ENCODE peak calls at places on chromosomes 5 and 9, in four cellular contexts. E is HFFc6, C is spleen, B is RWPE1. F is an unnamed sample.

GRCh38 chr5:147439253-147439652 is 70.6 kb downstream of the DPYSL3 start:
- DNase-seq in E (peak; percentile 29), C (no peak), B (no peak), F (no peak)

GRCh38 chr5:77630246-77631165 is 8.0 kb downstream of the OTP start:
- DNase-seq in E (no peak), C (peak; percentile 87), B (peak; percentile 31), F (peak; percentile 94)

GRCh38 chr5:170159101-170159698 is 53.5 kb downstream of the FOXI1 start:
- DNase-seq in E (peak; percentile 82), C (no peak), B (no peak), F (no peak)

GRCh38 chr9:125650271-125650737 is 56.7 kb downstream of the MAPKAP1 start:
- DNase-seq in E (peak; percentile 63), C (no peak), B (peak; percentile 70), F (no peak)

GRCh38 chr5:39209924-39210323 is 9.4 kb downstream of the FYB1 start:
- DNase-seq in E (no peak), C (peak; percentile 91), B (no peak), F (no peak)

GRCh38 chr5:159051431-159052281 is 48.1 kb downstream of the EBF1 start:
- DNase-seq in E (no peak), C (peak; percentile 88), B (no peak), F (no peak)

GRCh38 chr9:93896093-93896492 is 59.1 kb downstream of the BARX1 start:
- DNase-seq in E (no peak), C (peak; percentile 46), B (no peak), F (no peak)

GRCh38 chr9:131701789-131702337 is 38.0 kb downstream of the RAPGEF1 start:
- DNase-seq in E (no peak), C (no peak), B (no peak), F (no peak)

GRCh38 chr5:25444697-25445096 is 799.9 kb upstream of the CDH10 start:
- DNase-seq in E (no peak), C (no peak), B (no peak), F (no peak)

GRCh38 chr9:113993838-113994540 is 84.1 kb downstream of the AMBP start:
- DNase-seq in E (no peak), C (peak; percentile 85), B (peak; percentile 66), F (no peak)

GRCh38 chr5:74903165-74903787 is 37.1 kb upstream of the FAM169A start:
- DNase-seq in E (no peak), C (no peak), B (peak; percentile 91), F (peak; percentile 87)

GRCh38 chr9:137479892-137480685 is 21.0 kb upstream of the NSMF start:
- DNase-seq in E (no peak), C (peak; percentile 50), B (no peak), F (no peak)

GRCh38 chr5:23506329-23507236 is 826 bp upstream of the PRDM9 start:
- DNase-seq in E (no peak), C (no peak), B (peak; percentile 6), F (no peak)

GRCh38 chr5:179769796-179770195 is 24.0 kb upstream of the LTC4S start:
- DNase-seq in E (no peak), C (no peak), B (no peak), F (no peak)

GRCh38 chr9:135151905-135152304 is 64.4 kb downstream of the OLFM1 start:
- DNase-seq in E (no peak), C (no peak), B (no peak), F (no peak)

GRCh38 chr9:86903461-86904010 is 43.8 kb downstream of the GAS1 start:
- DNase-seq in E (no peak), C (no peak), B (no peak), F (no peak)

GRCh38 chr9:108643756-108644510 is 211.9 kb downstream of the ACTL7B start:
- DNase-seq in E (no peak), C (no peak), B (peak; percentile 39), F (no peak)

GRCh38 chr5:56298329-56298962 is 65.3 kb upstream of the ANKRD55 start:
- DNase-seq in E (no peak), C (no peak), B (no peak), F (no peak)

GRCh38 chr5:102903074-102903871 is 148.2 kb downstream of the PAM start:
- DNase-seq in E (no peak), C (no peak), B (no peak), F (no peak)

GRCh38 chr9:73067074-73067473 is 84.6 kb upstream of the ANXA1 start:
- DNase-seq in E (no peak), C (no peak), B (no peak), F (no peak)

GRCh38 chr5:157977957-157978505 is 119.1 kb upstream of the CLINT1 start:
- DNase-seq in E (no peak), C (no peak), B (no peak), F (no peak)

GRCh38 chr5:171777420-171777759 is 8.2 kb upstream of the SMIM23 start:
- DNase-seq in E (no peak), C (no peak), B (no peak), F (no peak)

GRCh38 chr5:176650354-176650884 is 3.1 kb downstream of the TSPAN17 start:
- DNase-seq in E (no peak), C (no peak), B (peak; percentile 55), F (no peak)

GRCh38 chr9:16202913-16203734 is 650.3 kb downstream of the CCDC171 start:
- DNase-seq in E (peak; percentile 80), C (no peak), B (peak; percentile 91), F (no peak)

GRCh38 chr5:91487420-91487819 is 104.3 kb upstream of the ARRDC3 start:
- DNase-seq in E (no peak), C (no peak), B (no peak), F (no peak)

GRCh38 chr9:134531251-134531970 is 110.2 kb upstream of the COL5A1 start:
- DNase-seq in E (no peak), C (no peak), B (no peak), F (no peak)

GRCh38 chr9:130421802-130422276 is 22.9 kb upstream of the ASS1 start:
- DNase-seq in E (peak; percentile 26), C (no peak), B (peak; percentile 68), F (no peak)

GRCh38 chr5:151222769-151223446 is 984 bp downstream of the CCDC69 start:
- DNase-seq in E (no peak), C (peak; percentile 92), B (no peak), F (no peak)

GRCh38 chr9:75683591-75683990 is 206.9 kb upstream of the PCSK5 start:
- DNase-seq in E (no peak), C (no peak), B (no peak), F (no peak)

GRCh38 chr5:44809215-44809955 is 638 bp downstream of the MRPS30 start:
- DNase-seq in E (peak; percentile 63), C (peak; percentile 91), B (peak; percentile 43), F (peak; percentile 43)

GRCh38 chr5:44809956-44810276 is 1.2 kb downstream of the MRPS30 start:
- DNase-seq in E (no peak), C (no peak), B (no peak), F (no peak)

GRCh38 chr5:44807269-44807668 is 1.5 kb upstream of the MRPS30 start:
- DNase-seq in E (no peak), C (no peak), B (peak; percentile 35), F (no peak)

DNA sequence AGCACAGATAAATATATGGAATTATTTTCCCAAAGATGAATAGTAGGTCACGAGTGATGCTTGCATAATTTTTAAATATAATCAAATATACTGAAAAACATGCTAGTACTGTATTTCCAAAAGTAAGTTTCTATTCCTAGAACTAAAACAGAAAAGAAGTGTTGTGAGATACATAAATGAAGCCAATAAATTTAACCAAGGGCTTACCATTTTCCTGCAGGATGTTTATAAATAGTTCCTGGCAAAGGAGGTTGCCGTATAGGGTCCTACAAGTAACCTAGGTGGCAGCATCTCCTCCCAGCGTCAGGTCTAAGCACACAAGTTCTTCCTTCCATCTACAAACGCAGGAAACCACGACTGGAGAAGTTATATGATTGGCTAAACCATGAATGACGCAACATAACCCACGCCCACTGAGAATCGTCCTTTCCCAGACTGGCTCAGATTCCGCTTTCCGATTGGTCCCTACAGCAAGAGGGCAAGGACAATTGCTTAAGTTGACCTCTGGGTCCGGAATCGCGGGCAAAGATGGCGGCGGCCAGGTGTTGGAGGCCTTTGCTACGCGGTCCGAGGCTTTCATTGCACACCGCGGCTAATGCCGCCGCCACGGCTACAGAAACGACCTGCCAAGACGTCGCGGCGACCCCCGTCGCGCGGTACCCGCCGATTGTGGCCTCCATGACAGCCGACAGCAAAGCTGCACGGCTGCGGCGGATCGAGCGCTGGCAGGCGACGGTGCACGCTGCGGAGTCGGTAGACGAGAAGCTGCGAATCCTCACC is at the start of gene MRPS30:
- DNase-seq in E (peak; percentile 98), C (peak; percentile 94), B (peak; percentile 97), F (peak; percentile 91)
- TF ChIP-seq CTCF in E (peak; percentile 68), C (peak; percentile 48), B (peak; percentile 76), F (no peak)

DNA sequence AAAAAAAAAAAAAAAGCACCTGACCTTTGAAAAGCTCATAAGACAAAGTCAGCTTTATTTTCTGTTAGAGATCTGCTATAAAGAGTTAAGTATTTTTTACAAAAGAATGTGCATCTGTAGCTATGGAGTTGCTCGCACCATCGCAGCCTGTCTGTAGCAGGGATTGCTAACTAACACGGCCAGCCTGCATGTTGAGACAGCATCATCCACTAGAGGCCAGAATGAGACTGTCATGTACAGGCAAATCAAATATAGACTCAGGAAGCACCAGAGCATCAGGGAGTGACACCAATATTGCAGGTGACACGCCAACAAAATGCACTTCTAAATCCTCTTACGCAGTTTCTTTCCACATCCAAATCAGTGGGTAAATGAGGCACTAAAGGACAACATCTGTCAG is 136.3 kb upstream of the RASEF start:
- DNase-seq in E (peak; percentile 53), C (no peak), B (peak; percentile 57), F (peak; percentile 37)
- TF ChIP-seq CTCF in E (peak; percentile 66), C (peak; percentile 56), B (peak; percentile 27), F (no peak)

GRCh38 chr9:112748041-112748440 is 2.5 kb upstream of the SNX30 start:
- DNase-seq in E (no peak), C (no peak), B (no peak), F (no peak)

GRCh38 chr9:112747094-112747493 is 3.5 kb upstream of the SNX30 start:
- DNase-seq in E (no peak), C (no peak), B (no peak), F (no peak)

GRCh38 chr9:112744177-112744576 is 6.4 kb upstream of the SNX30 start:
- DNase-seq in E (no peak), C (no peak), B (no peak), F (no peak)

GRCh38 chr9:112743216-112743835 is 7.2 kb upstream of the SNX30 start:
- DNase-seq in E (peak; percentile 24), C (no peak), B (no peak), F (no peak)
- TF ChIP-seq CTCF in E (peak; percentile 58), C (no peak), B (no peak), F (no peak)

GRCh38 chr9:32966036-32966435 is 35.4 kb downstream of the APTX start:
- DNase-seq in E (no peak), C (no peak), B (no peak), F (no peak)

GRCh38 chr9:32968101-32969011 is 33.1 kb downstream of the APTX start:
- DNase-seq in E (peak; percentile 54), C (no peak), B (peak; percentile 66), F (peak; percentile 27)

GRCh38 chr9:32970554-32970953 is 30.9 kb downstream of the APTX start:
- DNase-seq in E (no peak), C (no peak), B (no peak), F (no peak)

GRCh38 chr9:32969270-32969669 is 32.2 kb downstream of the APTX start:
- DNase-seq in E (peak; percentile 82), C (no peak), B (no peak), F (no peak)
- TF ChIP-seq CTCF in E (no peak), C (peak; percentile 5), B (no peak), F (no peak)

GRCh38 chr5:132281856-132282614 is 12.2 kb upstream of the SLC22A4 start:
- DNase-seq in E (no peak), C (no peak), B (no peak), F (no peak)
- TF ChIP-seq CTCF in E (peak; percentile 25), C (no peak), B (no peak), F (no peak)

GRCh38 chr5:37248970-37249819 is at the start of gene CPLANE1:
- DNase-seq in E (peak; percentile 42), C (peak; percentile 93), B (peak; percentile 61), F (peak; percentile 75)
- TF ChIP-seq CTCF in E (peak; percentile 46), C (peak; percentile 19), B (peak; percentile 36), F (no peak)

F was measured in Calu3.